ENCODE peak calls at places on chromosomes 11 and 22, in six cellular contexts. Y is endothelial cell of umbilical vein, H is A549, Q is H1, G is K562, O is HCT116. B is an unnamed sample.

GRCh38 chr11:76831911-76832310 is 28.8 kb upstream of the ACER3 start:
- DNase-seq in Y (no peak), H (no peak), Q (no peak), G (no peak), O (no peak), B (no peak)

GRCh38 chr11:16820324-16821092 is 82.1 kb downstream of the C11orf58 start:
- DNase-seq in Y (peak; percentile 74), H (peak; percentile 77), Q (peak; percentile 66), G (peak; percentile 71), O (peak; percentile 37), B (peak; percentile 77)

GRCh38 chr22:35119494-35119893 is 53.5 kb downstream of the ISX start:
- DNase-seq in Y (no peak), H (no peak), Q (no peak), G (no peak), O (no peak), B (no peak)

GRCh38 chr11:68450711-68451110 is 9.8 kb upstream of the PPP6R3 start:
- DNase-seq in Y (no peak), H (no peak), Q (no peak), G (no peak), O (no peak), B (no peak)

GRCh38 chr11:77081381-77081851 is 14.6 kb downstream of the CAPN5 start:
- DNase-seq in Y (no peak), H (no peak), Q (no peak), G (no peak), O (no peak), B (no peak)

GRCh38 chr11:638616-639323 is 1.7 kb downstream of the DRD4 start:
- DNase-seq in Y (no peak), H (no peak), Q (peak; percentile 63), G (no peak), O (no peak), B (no peak)

GRCh38 chr11:128061321-128061871 is 526.0 kb downstream of the ETS1 start:
- DNase-seq in Y (no peak), H (no peak), Q (no peak), G (no peak), O (no peak), B (no peak)

GRCh38 chr22:42431401-42432019 is 693 bp downstream of the NFAM1 start:
- DNase-seq in Y (no peak), H (no peak), Q (no peak), G (no peak), O (no peak), B (peak; percentile 69)

GRCh38 chr22:44988671-44989070 is 21.1 kb downstream of the PHF21B start:
- DNase-seq in Y (no peak), H (no peak), Q (no peak), G (no peak), O (no peak), B (no peak)

GRCh38 chr11:15897211-15897960 is 459.0 kb downstream of the SOX6 start:
- DNase-seq in Y (no peak), H (peak; percentile 22), Q (no peak), G (no peak), O (no peak), B (no peak)

GRCh38 chr22:44597616-44598015 is 99.6 kb upstream of the RTL6 start:
- DNase-seq in Y (no peak), H (no peak), Q (no peak), G (no peak), O (no peak), B (no peak)

GRCh38 chr11:625636-626319 is 1.0 kb upstream of the CDHR5 start:
- DNase-seq in Y (no peak), H (no peak), Q (no peak), G (no peak), O (no peak), B (no peak)

GRCh38 chr11:114478768-114479167 is 39.5 kb downstream of the REXO2 start:
- DNase-seq in Y (no peak), H (no peak), Q (no peak), G (no peak), O (no peak), B (no peak)

GRCh38 chr11:120256178-120256577 is 16.2 kb downstream of the POU2F3 start:
- DNase-seq in Y (no peak), H (no peak), Q (no peak), G (no peak), O (no peak), B (no peak)

GRCh38 chr22:26777402-26777801 is 120.0 kb downstream of the MIAT start:
- DNase-seq in Y (no peak), H (no peak), Q (no peak), G (no peak), O (no peak), B (no peak)

GRCh38 chr22:42114721-42115120 is 15.9 kb downstream of the CYP2D6 start:
- DNase-seq in Y (peak; percentile 41), H (peak; percentile 34), Q (peak; percentile 80), G (no peak), O (peak; percentile 26), B (peak; percentile 42)

GRCh38 chr11:107859459-107860239 is 1.1 kb upstream of the SLC35F2 start:
- DNase-seq in Y (peak; percentile 49), H (peak; percentile 36), Q (peak; percentile 63), G (no peak), O (peak; percentile 37), B (peak; percentile 50)
- TF ChIP-seq MAX in Y (no peak), H (peak; percentile 15), Q (no peak), G (no peak), O (no peak), B (peak; percentile 43)

GRCh38 chr11:22194907-22195306 is 2.0 kb downstream of the ANO5 start:
- DNase-seq in Y (no peak), H (no peak), Q (no peak), G (no peak), O (no peak), B (no peak)
- H3K4me3 ChIP-seq in Y (no peak overlapping the region), H (no peak overlapping the region), Q (no peak overlapping the region), G (no peak overlapping the region), O (no peak overlapping the region), B (no peak overlapping the region)

GRCh38 chr11:69529001-69529400 is 47.5 kb downstream of the LINC01488 start:
- DNase-seq in Y (no peak), H (no peak), Q (no peak), G (no peak), O (no peak), B (no peak)

GRCh38 chr11:69533296-69534165 is 52.1 kb downstream of the LINC01488 start:
- DNase-seq in Y (no peak), H (no peak), Q (no peak), G (no peak), O (no peak), B (no peak)

GRCh38 chr11:69531717-69532088 is 50.2 kb downstream of the LINC01488 start:
- DNase-seq in Y (no peak), H (no peak), Q (no peak), G (no peak), O (no peak), B (no peak)

GRCh38 chr11:69530278-69531070 is 49.0 kb downstream of the LINC01488 start:
- DNase-seq in Y (no peak), H (no peak), Q (no peak), G (no peak), O (no peak), B (peak; percentile 89)

GRCh38 chr11:69531071-69531716 is 49.7 kb downstream of the LINC01488 start:
- DNase-seq in Y (no peak), H (no peak), Q (no peak), G (no peak), O (no peak), B (no peak)
- TF ChIP-seq MAX in Y (no peak), H (no peak), Q (no peak), G (no peak), O (no peak), B (no peak)

GRCh38 chr11:35144811-35145210 is 5.8 kb downstream of the CD44 start:
- DNase-seq in Y (no peak), H (no peak), Q (no peak), G (no peak), O (no peak), B (peak; percentile 30)
- H3K4me3 ChIP-seq in Y (no peak overlapping the region), H (no peak overlapping the region), Q (no peak overlapping the region), G (no peak overlapping the region), O (peak overlapping the region; percentile 44), B (peak overlapping the region; percentile 23)

DNA sequence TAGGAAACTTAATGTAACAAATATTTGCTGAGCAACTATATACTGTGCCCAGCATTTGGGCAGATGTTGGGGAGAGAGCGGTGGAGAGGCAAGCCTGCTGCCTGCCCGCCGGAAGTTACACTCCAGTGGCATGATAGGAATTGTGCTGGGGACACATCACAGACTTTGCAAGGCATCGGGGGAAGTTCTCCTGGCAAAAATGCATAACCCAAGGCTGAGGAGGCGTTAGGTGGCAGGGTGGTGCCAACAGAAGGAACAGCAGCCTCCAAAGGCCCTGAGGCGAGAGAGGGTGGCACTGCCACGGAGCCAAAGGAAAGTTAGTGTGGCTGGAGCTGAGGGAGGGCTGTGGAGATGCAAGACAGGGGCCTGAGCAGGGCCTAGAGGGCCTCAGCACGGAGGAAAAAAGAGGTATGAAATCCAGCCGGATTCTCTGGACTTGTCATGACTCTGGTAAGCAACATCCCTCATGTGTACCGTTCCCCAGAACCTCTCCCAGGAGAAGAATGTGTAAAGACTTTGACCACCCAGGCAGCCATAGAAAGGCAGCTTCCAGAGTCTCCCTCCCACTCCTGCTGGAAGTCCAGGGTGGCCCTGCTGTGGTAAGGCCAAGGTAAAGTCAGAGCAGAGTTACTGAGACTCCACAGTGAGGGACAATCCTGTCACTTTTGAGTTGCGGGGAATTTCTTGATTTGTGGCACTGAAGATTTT is 76.1 kb upstream of the RAB1B start:
- DNase-seq in Y (no peak), H (no peak), Q (no peak), G (no peak), O (no peak), B (no peak)
- TF ChIP-seq MAX in Y (no peak), H (no peak), Q (no peak), G (no peak), O (no peak), B (no peak)

GRCh38 chr11:125141686-125142535 is 22.6 kb upstream of the PKNOX2 start:
- DNase-seq in Y (peak; percentile 52), H (no peak), Q (peak; percentile 97), G (peak; percentile 87), O (no peak), B (peak; percentile 58)

GRCh38 chr11:125141178-125141577 is 23.4 kb upstream of the PKNOX2 start:
- DNase-seq in Y (no peak), H (no peak), Q (no peak), G (no peak), O (no peak), B (no peak)

GRCh38 chr11:125138966-125139365 is 25.6 kb upstream of the PKNOX2 start:
- DNase-seq in Y (no peak), H (no peak), Q (no peak), G (no peak), O (no peak), B (no peak)

GRCh38 chr11:125146232-125146631 is 18.3 kb upstream of the PKNOX2 start:
- DNase-seq in Y (no peak), H (no peak), Q (no peak), G (no peak), O (no peak), B (no peak)

DNA sequence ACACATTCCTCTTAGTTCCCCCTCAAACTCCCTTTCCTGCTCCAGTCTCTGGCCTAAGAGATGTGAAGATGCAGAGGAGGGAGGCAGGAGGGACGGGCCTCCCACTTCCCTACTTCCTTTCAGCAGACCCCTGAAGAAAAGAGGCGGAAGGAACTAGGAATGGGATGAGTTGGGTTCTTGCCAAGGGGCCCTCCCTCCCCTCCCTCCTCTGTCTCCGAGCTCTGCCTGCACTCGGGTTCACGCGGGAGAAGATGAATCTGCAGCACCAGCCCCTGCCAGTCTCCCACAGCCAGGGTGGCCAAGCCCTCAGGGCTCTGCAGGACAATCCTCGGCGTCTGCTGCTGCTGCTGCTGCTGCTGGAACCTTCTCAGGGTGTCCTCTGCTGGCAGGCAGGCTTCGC is 24.3 kb upstream of the PKNOX2 start:
- DNase-seq in Y (no peak), H (no peak), Q (no peak), G (no peak), O (no peak), B (no peak)
- H3K4me3 ChIP-seq in Y (no peak overlapping the region), H (no peak overlapping the region), Q (no peak overlapping the region), G (no peak overlapping the region), O (no peak overlapping the region), B (no peak overlapping the region)

B was measured in NB4.